ENCODE peak calls at places on chromosomes 5 and 9, in nine cellular contexts. O is retina; I is HEK293T; D is NCI-H1694 treated with DMSO at 0.1 percent for 48 hours; Z is choroid plexus epithelial cell; T is AG08396; L is stimulated activated CD8-positive, alpha-beta memory T cell treated with anti-CD3 and anti-CD28 coated beads, Interleukin-4, amount 100 ng/mL, for 1 hour; W is HL-60; N is naive thymus-derived CD8-positive, alpha-beta T cell. B is an unnamed sample.
A peak's percentile ranks its signal among the peaks of the same experiment; 100 is the strongest.

GRCh38 chr9:2623046-2623865 is 1.7 kb downstream of the VLDLR start:
- DNase-seq in O (peak; percentile 86), I (no peak), D (no peak), Z (peak; percentile 41), T (peak; percentile 53), L (no peak), W (no peak), N (no peak), B (no peak)

GRCh38 chr5:147162740-147163139 is 72.1 kb upstream of the STK32A start:
- DNase-seq in O (no peak), I (no peak), D (no peak), Z (no peak), T (no peak), L (no peak), W (no peak), N (no peak), B (no peak)

GRCh38 chr9:102072061-102072764 is 333.8 kb upstream of the GRIN3A start:
- DNase-seq in O (no peak), I (no peak), D (no peak), Z (no peak), T (no peak), L (no peak), W (no peak), N (no peak), B (no peak)

GRCh38 chr5:139644001-139644456 is 4.1 kb upstream of the CXXC5 start:
- DNase-seq in O (no peak), I (no peak), D (no peak), Z (no peak), T (no peak), L (no peak), W (no peak), N (no peak), B (no peak)

GRCh38 chr5:150496098-150496497 is 11.8 kb upstream of the NDST1 start:
- DNase-seq in O (no peak), I (no peak), D (no peak), Z (no peak), T (no peak), L (no peak), W (no peak), N (no peak), B (no peak)

GRCh38 chr5:34053133-34053532 is 10.1 kb upstream of the C1QTNF3 start:
- DNase-seq in O (peak; percentile 22), I (no peak), D (no peak), Z (peak; percentile 62), T (peak; percentile 75), L (no peak), W (no peak), N (no peak), B (no peak)

GRCh38 chr5:133930061-133930823 is 38.2 kb downstream of the C5orf15 start:
- DNase-seq in O (no peak), I (no peak), D (no peak), Z (peak; percentile 52), T (peak; percentile 56), L (peak; percentile 7), W (no peak), N (peak; percentile 56), B (peak; percentile 43)

GRCh38 chr9:91143162-91143561 is 218.6 kb downstream of the AUH start:
- DNase-seq in O (no peak), I (no peak), D (no peak), Z (no peak), T (no peak), L (no peak), W (no peak), N (no peak), B (no peak)

GRCh38 chr5:2094616-2094995 is 211.9 kb upstream of the IRX4 start:
- DNase-seq in O (no peak), I (no peak), D (no peak), Z (peak; percentile 43), T (no peak), L (no peak), W (no peak), N (no peak), B (no peak)

GRCh38 chr5:50717615-50718014 is 51.2 kb downstream of the PARP8 start:
- DNase-seq in O (no peak), I (no peak), D (no peak), Z (no peak), T (no peak), L (no peak), W (peak; percentile 50), N (no peak), B (no peak)

GRCh38 chr5:54807421-54807820 is 178.0 kb downstream of the ESM1 start:
- DNase-seq in O (no peak), I (no peak), D (no peak), Z (peak; percentile 80), T (peak; percentile 48), L (no peak), W (no peak), N (no peak), B (no peak)

B was measured in central memory CD8-positive, alpha-beta T cell.